ENCODE peak calls at places on chromosomes 6 and 20, in four cellular contexts. B is AG04450, X is cardiac fibroblast, J is BJ. T is an unnamed sample.

GRCh38 chr20:13173201-13173600 is 47.9 kb upstream of the ISM1 start:
- DNase-seq in B (no peak), X (no peak), J (no peak), T (peak)

GRCh38 chr6:142828030-142828429 is 116.9 kb downstream of the HIVEP2 start:
- DNase-seq in B (no peak), X (no peak), J (no peak), T (no peak)

GRCh38 chr6:158122048-158122447 is 46.0 kb downstream of the SERAC1 start:
- DNase-seq in B (no peak), X (no peak), J (no peak), T (peak)

GRCh38 chr6:76701610-76702009 is 629.1 kb upstream of the IMPG1 start:
- DNase-seq in B (no peak), X (no peak), J (no peak), T (no peak)

GRCh38 chr6:39166189-39166917 is 51.4 kb upstream of the SAYSD1 start:
- DNase-seq in B (peak), X (peak), J (no peak), T (peak)

GRCh38 chr20:37270586-37271420 is 9.2 kb upstream of the GHRH start:
- DNase-seq in B (no peak), X (peak), J (no peak), T (peak)

GRCh38 chr20:38987777-38988176 is 25.6 kb downstream of the DHX35 start:
- DNase-seq in B (no peak), X (no peak), J (no peak), T (no peak)

GRCh38 chr20:16279320-16279719 is 293.9 kb downstream of the KIF16B start:
- DNase-seq in B (no peak), X (no peak), J (no peak), T (no peak)

GRCh38 chr20:8449120-8449519 is 317.1 kb downstream of the PLCB1 start:
- DNase-seq in B (no peak), X (no peak), J (no peak), T (no peak)

GRCh38 chr6:7389451-7390217 is at the start of the genes CAGE1 and RIOK1:
- DNase-seq in B (peak), X (peak), J (peak), T (peak)

GRCh38 chr6:31585531-31585930 is 546 bp upstream of the LST1 start:
- DNase-seq in B (no peak), X (no peak), J (no peak), T (no peak)
- H3K4me3 ChIP-seq in B (no peak), X (no peak), J (no peak), T (no peak)

GRCh38 chr6:31776961-31777666 is at the start of gene VWA7:
- DNase-seq in B (no peak), X (peak), J (no peak), T (peak)

GRCh38 chr6:31776563-31776960 is 566 bp downstream of the VWA7 start:
- DNase-seq in B (no peak), X (peak), J (no peak), T (no peak)

GRCh38 chr6:31777667-31778050 is 531 bp upstream of the VWA7 start:
- DNase-seq in B (no peak), X (no peak), J (no peak), T (no peak)

GRCh38 chr6:31775633-31776263 is 1.4 kb downstream of the VWA7 start:
- DNase-seq in B (no peak), X (no peak), J (no peak), T (no peak)

DNA sequence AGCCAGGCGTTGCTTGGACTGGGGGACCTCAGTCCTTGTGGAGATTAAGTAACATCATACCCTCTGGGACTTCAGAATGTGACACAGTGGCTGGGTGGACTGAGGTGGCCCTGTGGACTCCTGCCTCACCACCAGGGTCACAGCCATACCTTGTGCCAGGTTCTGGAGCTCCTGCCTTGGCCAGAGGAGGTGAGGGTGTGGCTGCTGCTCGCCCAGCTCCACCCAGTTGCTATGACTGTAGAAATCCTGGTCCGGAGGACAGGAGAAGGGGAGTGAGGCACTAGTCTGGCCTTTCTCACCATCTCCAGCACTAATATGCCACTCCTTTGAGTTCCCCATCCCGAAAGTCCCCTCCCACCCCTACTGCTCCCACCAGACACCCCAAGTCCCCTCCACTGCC is 1.9 kb downstream of the VWA7 start:
- DNase-seq in B (no peak), X (no peak), J (no peak), T (peak)
- TF ChIP-seq CTCF in B (no peak), X (no peak), J (no peak), T (no peak)

GRCh38 chr6:35486005-35486925 is 10.6 kb downstream of the TEAD3 start:
- DNase-seq in B (no peak), X (peak), J (no peak), T (peak)
- H3K4me3 ChIP-seq in B (no peak), X (no peak), J (no peak), T (peak)

DNA sequence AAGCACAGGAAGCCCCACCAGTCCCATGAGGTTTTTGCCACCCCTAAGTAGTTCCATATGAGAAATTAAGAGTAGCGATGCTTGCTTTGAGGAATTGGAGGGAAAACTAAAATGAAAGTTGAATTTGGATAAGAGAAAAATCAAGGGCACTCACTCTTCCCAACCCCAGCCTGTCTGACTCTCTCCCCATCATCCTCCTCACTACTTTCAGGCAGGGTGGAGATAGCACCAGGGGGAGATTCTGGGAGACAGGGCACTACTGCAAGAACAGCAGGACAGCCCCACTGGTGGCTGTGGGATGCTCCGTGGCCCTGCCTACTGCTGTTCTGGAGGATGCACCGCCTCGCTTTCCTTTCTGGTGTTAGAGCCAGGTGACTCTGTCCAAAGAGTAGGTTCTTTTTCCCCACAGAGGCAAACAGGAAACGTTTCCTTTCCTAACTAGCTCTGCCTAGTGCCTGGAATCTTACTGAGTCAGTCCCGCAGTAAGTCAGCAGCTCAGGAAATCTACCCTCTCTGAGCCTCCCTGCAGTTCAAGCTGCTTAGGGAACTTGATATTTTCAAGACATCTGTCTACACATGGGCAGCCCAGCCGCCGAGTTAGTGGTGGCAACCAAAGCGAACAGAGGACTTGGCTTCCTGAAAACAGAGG is 11.2 kb downstream of the HLA-E start:
- DNase-seq in B (no peak), X (peak), J (no peak), T (peak)
- TF ChIP-seq CTCF in B (no peak), X (no peak), J (no peak), T (no peak)

GRCh38 chr6:53541900-53542299 is 3.0 kb downstream of the GCLC start:
- DNase-seq in B (no peak), X (no peak), J (no peak), T (no peak)
- H3K4me3 ChIP-seq in B (peak), X (no peak), J (no peak), T (peak)

GRCh38 chr6:34143884-34144580 is 1.9 kb downstream of the GRM4 start:
- DNase-seq in B (no peak), X (no peak), J (no peak), T (peak)
- TF ChIP-seq CTCF in B (peak), X (no peak), J (peak), T (no peak)

GRCh38 chr6:144036064-144036873 is 28.2 kb upstream of the PLAGL1 start:
- DNase-seq in B (no peak), X (peak), J (peak), T (peak)
- H3K4me3 ChIP-seq in B (peak), X (peak), J (peak), T (no peak)

DNA sequence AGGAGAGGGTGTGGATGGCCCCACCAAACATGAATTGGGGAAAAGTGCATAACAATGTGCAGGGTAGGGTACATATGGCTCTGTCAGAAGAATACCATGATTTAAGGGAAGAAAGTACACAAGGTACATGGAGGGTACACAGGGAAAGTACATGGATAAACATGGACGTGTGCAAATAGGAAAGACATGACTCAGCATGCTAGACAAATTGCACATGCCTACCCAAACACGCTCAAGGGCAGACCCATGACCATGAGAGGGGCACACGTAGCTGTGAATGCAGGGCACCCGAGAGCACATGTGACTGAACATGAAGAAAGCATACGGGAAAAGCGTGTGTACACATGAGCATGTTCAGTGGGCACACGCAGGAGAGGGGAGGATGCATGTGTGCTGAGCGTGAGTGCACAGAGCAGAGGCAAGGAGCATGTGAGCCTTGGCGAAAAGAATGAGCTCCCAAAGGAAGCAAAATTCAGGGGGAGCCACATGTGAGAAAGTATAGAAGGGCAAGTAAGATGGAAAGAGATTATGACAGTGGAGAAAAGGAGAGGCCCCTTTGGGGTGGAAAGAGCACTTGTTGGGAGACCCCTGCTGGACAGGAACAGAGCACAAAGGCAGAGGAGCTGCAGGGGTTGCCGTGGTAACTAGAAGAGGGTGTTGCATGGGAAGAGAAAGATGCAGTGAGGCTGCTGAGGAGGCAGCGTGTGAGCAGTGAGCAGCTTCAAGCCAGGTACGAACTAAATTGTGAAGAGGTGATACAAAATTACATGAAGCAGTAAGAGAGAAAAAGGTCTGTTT is 17.8 kb downstream of the OR2H2 start:
- DNase-seq in B (peak), X (peak), J (no peak), T (no peak)
- TF ChIP-seq CTCF in B (peak), X (peak), J (peak), T (no peak)

DNA sequence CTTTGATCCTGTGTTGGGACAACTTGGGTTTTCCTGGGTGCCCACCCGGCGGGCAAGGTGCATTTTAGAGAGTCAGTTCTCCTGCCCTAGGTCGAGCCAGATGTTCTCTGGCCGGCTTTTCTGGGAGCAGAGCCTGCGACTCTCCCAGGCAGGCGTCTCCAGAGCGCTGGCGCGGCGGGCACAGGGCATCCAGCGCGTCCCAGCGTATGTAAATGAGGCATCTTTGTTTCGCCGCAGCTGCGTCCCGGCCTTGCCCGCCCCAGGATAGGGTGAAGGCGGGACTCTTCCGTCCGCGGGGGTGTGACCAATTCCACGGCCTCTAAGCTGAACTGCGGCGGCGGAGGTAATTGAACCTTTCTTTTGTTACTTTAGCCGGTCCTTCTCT is 9.1 kb downstream of the GRIK2 start:
- DNase-seq in B (no peak), X (no peak), J (no peak), T (peak)
- H3K4me3 ChIP-seq in B (peak), X (peak), J (peak), T (no peak)